ENCODE peak calls at places on chromosomes 5 and 9, in seven cellular contexts. J is lower leg skin; L is GM12865; Q is stimulated activated effector memory CD8-positive, alpha-beta T cell treated with anti-CD3 and anti-CD28 coated beads, Interleukin-12 subunit alpha, Interleukin-12 subunit beta, amount 100 ng/mL, for 72 hours; D is colonic mucosa; Z is psoas muscle; O is astrocyte of the spinal cord. V is an unnamed sample.

GRCh38 chr5:218457-219289 is 553 bp downstream of the SDHA start:
- DNase-seq in J (peak; percentile 28), L (peak; percentile 51), Q (peak; percentile 70), D (peak; percentile 50), Z (peak; percentile 76), O (peak; percentile 26), V (peak; percentile 56)

GRCh38 chr9:20319641-20320337 is 302.5 kb downstream of the MLLT3 start:
- DNase-seq in J (no peak), L (no peak), Q (peak; percentile 55), D (no peak), Z (no peak), O (peak; percentile 82), V (no peak)

GRCh38 chr9:7387844-7388243 is 411.7 kb downstream of the DMAC1 start:
- DNase-seq in J (no peak), L (no peak), Q (no peak), D (no peak), Z (no peak), O (no peak), V (no peak)

GRCh38 chr5:150114773-150115408 is 28.5 kb upstream of the CSF1R start:
- DNase-seq in J (no peak), L (no peak), Q (no peak), D (no peak), Z (no peak), O (no peak), V (no peak)

GRCh38 chr5:10576121-10576789 is 12.4 kb downstream of the ANKRD33B start:
- DNase-seq in J (no peak), L (no peak), Q (no peak), D (no peak), Z (no peak), O (no peak), V (no peak)

GRCh38 chr5:72246954-72247442 is 73.0 kb downstream of the MRPS27 start:
- DNase-seq in J (no peak), L (no peak), Q (no peak), D (no peak), Z (no peak), O (peak; percentile 67), V (no peak)

GRCh38 chr9:21591221-21592062 is 109.3 kb upstream of the IFNE start:
- DNase-seq in J (peak; percentile 75), L (peak; percentile 16), Q (peak; percentile 67), D (no peak), Z (peak; percentile 65), O (peak; percentile 98), V (no peak)

GRCh38 chr5:64165500-64166200 is at the start of gene RNF180:
- DNase-seq in J (no peak), L (peak; percentile 3), Q (no peak), D (peak; percentile 33), Z (peak; percentile 79), O (peak; percentile 28), V (peak; percentile 11)

GRCh38 chr5:14011089-14012004 is 66.9 kb upstream of the DNAH5 start:
- DNase-seq in J (peak; percentile 60), L (peak; percentile 87), Q (peak; percentile 53), D (peak; percentile 83), Z (peak; percentile 92), O (peak; percentile 87), V (peak; percentile 83)

GRCh38 chr5:43313854-43314457 is 744 bp upstream of the HMGCS1 start:
- DNase-seq in J (no peak), L (peak; percentile 23), Q (peak; percentile 61), D (peak; percentile 30), Z (no peak), O (no peak), V (no peak)

GRCh38 chr5:103393131-103393754 is 134.7 kb downstream of the MACIR start:
- DNase-seq in J (peak; percentile 28), L (peak; percentile 22), Q (no peak), D (no peak), Z (no peak), O (peak; percentile 6), V (no peak)

GRCh38 chr5:128132499-128132898 is 48.9 kb downstream of the SLC12A2 start:
- DNase-seq in J (no peak), L (no peak), Q (no peak), D (no peak), Z (no peak), O (no peak), V (no peak)

GRCh38 chr9:20189871-20190270 is 401.0 kb upstream of the SLC24A2 start:
- DNase-seq in J (no peak), L (no peak), Q (no peak), D (no peak), Z (no peak), O (no peak), V (no peak)

GRCh38 chr5:94031631-94032030 is 290.2 kb upstream of the POU5F2 start:
- DNase-seq in J (no peak), L (no peak), Q (no peak), D (no peak), Z (no peak), O (no peak), V (no peak)

GRCh38 chr5:180718810-180719453 is 20.9 kb downstream of the OR2Y1 start:
- DNase-seq in J (no peak), L (peak; percentile 48), Q (peak; percentile 60), D (no peak), Z (no peak), O (peak; percentile 29), V (no peak)

GRCh38 chr9:135146766-135147472 is 59.5 kb downstream of the OLFM1 start:
- DNase-seq in J (no peak), L (no peak), Q (no peak), D (no peak), Z (no peak), O (no peak), V (no peak)

GRCh38 chr5:65971643-65972042 is 45.3 kb downstream of the ERBIN start:
- DNase-seq in J (no peak), L (no peak), Q (no peak), D (no peak), Z (no peak), O (no peak), V (no peak)

GRCh38 chr5:120684213-120684612 is 220.1 kb downstream of the PRR16 start:
- DNase-seq in J (no peak), L (no peak), Q (no peak), D (no peak), Z (no peak), O (peak; percentile 45), V (no peak)

GRCh38 chr5:130720355-130720754 is 444.7 kb downstream of the HINT1 start:
- DNase-seq in J (no peak), L (no peak), Q (no peak), D (no peak), Z (no peak), O (peak; percentile 71), V (no peak)

GRCh38 chr5:464446-464842 is 21.5 kb downstream of the EXOC3 start:
- DNase-seq in J (no peak), L (no peak), Q (no peak), D (no peak), Z (peak; percentile 35), O (no peak), V (no peak)

GRCh38 chr9:105405514-105406131 is 42.2 kb upstream of the FSD1L start:
- DNase-seq in J (no peak), L (peak; percentile 89), Q (peak; percentile 75), D (no peak), Z (no peak), O (peak; percentile 56), V (peak; percentile 29)

GRCh38 chr5:90170231-90170630 is 239.3 kb downstream of the CETN3 start:
- DNase-seq in J (no peak), L (no peak), Q (no peak), D (no peak), Z (no peak), O (no peak), V (no peak)

GRCh38 chr5:28810751-28811136 is 1772.4 kb upstream of the CDH9 start:
- DNase-seq in J (no peak), L (no peak), Q (no peak), D (no peak), Z (no peak), O (no peak), V (no peak)

GRCh38 chr9:4691794-4692193 is 12.4 kb downstream of the CDC37L1 start:
- DNase-seq in J (no peak), L (no peak), Q (no peak), D (no peak), Z (no peak), O (peak; percentile 44), V (no peak)

GRCh38 chr5:65961644-65962043 is 35.3 kb downstream of the ERBIN start:
- DNase-seq in J (no peak), L (peak; percentile 53), Q (peak; percentile 53), D (no peak), Z (no peak), O (peak; percentile 63), V (no peak)

GRCh38 chr5:73311291-73312110 is 137.1 kb downstream of the FOXD1 start:
- DNase-seq in J (peak; percentile 26), L (no peak), Q (no peak), D (no peak), Z (peak; percentile 71), O (peak; percentile 94), V (no peak)

GRCh38 chr5:57698785-57699184 is 216.2 kb upstream of the ACTBL2 start:
- DNase-seq in J (no peak), L (no peak), Q (no peak), D (no peak), Z (no peak), O (no peak), V (no peak)

GRCh38 chr9:132883349-132884294 is 4.9 kb downstream of the SPACA9 start:
- DNase-seq in J (no peak), L (no peak), Q (no peak), D (no peak), Z (no peak), O (no peak), V (no peak)

GRCh38 chr9:114483499-114483898 is 21.8 kb downstream of the WHRN start:
- DNase-seq in J (no peak), L (no peak), Q (no peak), D (no peak), Z (no peak), O (no peak), V (no peak)

V was measured in GM06990.